ENCODE peak calls at places on chromosomes 13 and 19, in four cellular contexts. One of them, this sample, is unnamed. For H3K9me3, the result is how much of the 10 kb centered on the place peaks cover.

GRCh38 chr19:49939721-49940481 is 10.6 kb upstream of the NUP62 start:
- DNase-seq in OCI-LY7: no peak
- DNase-seq in A549: no peak
- DNase-seq in PC-3: peak
- DNase-seq in this sample: no peak

GRCh38 chr13:102718746-102719145 is 23.9 kb upstream of the METTL21C start:
- DNase-seq in A549: no peak
- DNase-seq in OCI-LY7: no peak
- DNase-seq in PC-3: no peak
- DNase-seq in this sample: no peak

GRCh38 chr13:30002577-30002976 is 152.2 kb upstream of the UBL3 start:
- DNase-seq in PC-3: peak
- DNase-seq in OCI-LY7: no peak
- DNase-seq in A549: no peak
- DNase-seq in this sample: peak

GRCh38 chr19:41720103-41720502 is 11.7 kb downstream of the CEACAM5 start:
- DNase-seq in A549: no peak
- DNase-seq in OCI-LY7: no peak
- DNase-seq in PC-3: no peak
- DNase-seq in this sample: no peak

GRCh38 chr13:37097008-37097579 is 8.4 kb downstream of the CSNK1A1L start:
- DNase-seq in PC-3: no peak
- DNase-seq in OCI-LY7: no peak
- DNase-seq in A549: no peak
- DNase-seq in this sample: no peak

GRCh38 chr13:110617326-110618072 is 2.2 kb downstream of the NAXD start:
- DNase-seq in OCI-LY7: peak
- DNase-seq in PC-3: no peak
- DNase-seq in A549: no peak
- DNase-seq in this sample: no peak

GRCh38 chr19:33819496-33819874 is 22.8 kb downstream of the KCTD15 start:
- DNase-seq in OCI-LY7: no peak
- DNase-seq in A549: no peak
- DNase-seq in PC-3: no peak
- DNase-seq in this sample: no peak

GRCh38 chr19:44807162-44807561 is 1.7 kb upstream of the BCAM start:
- DNase-seq in PC-3: peak
- DNase-seq in OCI-LY7: no peak
- DNase-seq in A549: peak
- DNase-seq in this sample: peak

GRCh38 chr13:110330491-110331001 is 23.5 kb downstream of the COL4A2 start:
- DNase-seq in A549: no peak
- DNase-seq in OCI-LY7: no peak
- DNase-seq in PC-3: no peak
- DNase-seq in this sample: no peak

GRCh38 chr19:52343548-52343947 is 7.5 kb downstream of the ZNF610 start:
- DNase-seq in A549: no peak
- DNase-seq in OCI-LY7: peak
- DNase-seq in PC-3: peak
- DNase-seq in this sample: no peak

GRCh38 chr13:48158915-48159314 is 64.0 kb upstream of the MED4 start:
- DNase-seq in PC-3: no peak
- DNase-seq in A549: no peak
- DNase-seq in OCI-LY7: no peak
- DNase-seq in this sample: no peak

GRCh38 chr13:101942038-101942437 is 459.8 kb downstream of the FGF14 start:
- DNase-seq in PC-3: peak
- DNase-seq in A549: peak
- DNase-seq in OCI-LY7: peak
- DNase-seq in this sample: peak

GRCh38 chr13:21529102-21529893 is 70.2 kb upstream of the ZDHHC20 start:
- DNase-seq in PC-3: no peak
- DNase-seq in OCI-LY7: no peak
- DNase-seq in A549: no peak
- DNase-seq in this sample: no peak

GRCh38 chr13:44557986-44558385 is 18.1 kb downstream of the TSC22D1 start:
- DNase-seq in OCI-LY7: no peak
- DNase-seq in A549: no peak
- DNase-seq in PC-3: no peak
- DNase-seq in this sample: no peak

GRCh38 chr19:12222980-12223630 is 60.2 kb downstream of the ZNF136 start:
- DNase-seq in PC-3: peak
- DNase-seq in OCI-LY7: no peak
- DNase-seq in A549: no peak
- DNase-seq in this sample: no peak

DNA sequence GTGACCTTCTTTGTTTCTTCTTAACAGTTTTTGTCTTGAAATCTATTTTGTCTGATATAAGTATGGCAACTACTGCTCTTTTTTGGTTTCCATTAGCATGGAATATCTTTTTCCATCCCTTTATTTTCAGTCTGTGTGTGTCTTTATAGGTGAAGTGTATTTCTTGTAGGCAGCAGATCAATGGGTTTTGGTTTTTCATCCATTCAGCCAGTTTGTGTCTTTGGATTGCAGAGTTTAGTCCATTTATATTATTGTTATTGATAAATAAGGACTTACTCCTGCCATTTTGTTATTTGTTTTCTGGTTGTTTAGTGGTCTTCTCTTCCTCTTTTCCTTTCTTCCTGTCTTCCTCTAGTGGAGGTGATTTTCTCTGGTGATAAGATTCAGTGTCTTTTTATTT is 54.4 kb downstream of the ZNF136 start:
- DNase-seq in A549: no peak
- DNase-seq in PC-3: no peak
- DNase-seq in OCI-LY7: no peak
- DNase-seq in this sample: no peak
- H3K9me3 ChIP-seq in A549: under half
- H3K9me3 ChIP-seq in PC-3: half or more
- H3K9me3 ChIP-seq in OCI-LY7: under half
- H3K9me3 ChIP-seq in this sample: under half

DNA sequence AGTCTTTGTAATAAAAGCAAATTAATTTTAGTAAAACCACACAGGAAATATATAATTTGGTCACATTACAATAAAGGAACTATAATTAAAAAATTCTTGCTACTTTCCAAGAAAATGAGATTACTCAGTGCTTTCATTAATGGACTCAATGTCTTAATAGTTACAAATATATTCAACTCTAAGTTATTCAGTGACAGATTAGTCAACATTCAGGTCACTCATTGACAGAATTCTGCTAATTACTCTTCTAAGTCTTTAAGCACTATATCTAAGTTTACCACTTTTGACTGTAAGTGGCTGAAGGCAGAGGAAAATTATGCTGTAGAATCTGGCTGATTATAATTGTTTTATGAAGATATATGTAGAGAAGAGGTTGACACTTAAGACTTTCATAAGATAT is 1365.0 kb downstream of the EFNB2 start:
- DNase-seq in PC-3: no peak
- DNase-seq in A549: no peak
- DNase-seq in OCI-LY7: no peak
- DNase-seq in this sample: no peak
- H3K27ac ChIP-seq in PC-3: no peak
- H3K27ac ChIP-seq in A549: no peak
- H3K27ac ChIP-seq in OCI-LY7: no peak
- H3K27ac ChIP-seq in this sample: no peak

DNA sequence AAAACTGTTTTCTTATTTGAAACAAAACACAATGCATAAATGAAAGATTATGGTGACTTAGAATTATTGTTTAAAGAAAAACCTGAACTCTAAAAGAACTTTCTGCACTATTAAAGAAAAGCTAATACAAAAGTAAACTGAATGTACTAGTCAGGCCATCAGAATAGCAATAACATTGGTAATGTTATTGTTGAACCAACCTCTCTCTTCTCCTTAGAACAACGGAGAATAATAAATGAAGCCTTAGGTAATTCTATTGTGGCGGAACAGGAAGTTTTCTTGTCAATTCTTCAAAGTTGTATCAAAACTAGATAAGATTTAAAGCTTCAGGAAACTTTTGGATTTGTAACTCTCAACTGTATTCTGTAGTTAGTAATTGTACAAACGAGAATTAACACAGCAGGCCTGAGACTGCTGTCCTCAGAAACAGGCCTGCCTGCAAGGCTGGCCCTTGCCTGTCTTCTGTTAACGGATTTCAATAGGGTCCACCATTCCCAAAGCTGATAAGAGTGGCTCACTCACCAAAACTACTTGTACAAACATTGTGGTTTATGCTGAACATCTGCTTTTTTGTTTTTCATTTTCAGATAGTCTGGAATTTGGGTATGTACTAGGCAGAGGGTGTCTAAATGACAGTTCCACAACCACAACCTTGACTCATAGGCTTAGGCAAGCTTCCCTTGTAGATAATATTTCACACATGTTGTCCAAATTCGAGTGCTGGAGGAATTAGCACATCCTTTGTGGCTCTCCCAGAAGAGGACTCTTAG is 825.8 kb downstream of the GPC5 start:
- DNase-seq in OCI-LY7: no peak
- DNase-seq in A549: no peak
- DNase-seq in PC-3: no peak
- DNase-seq in this sample: no peak
- H3K4me2 ChIP-seq in OCI-LY7: no peak
- H3K4me2 ChIP-seq in A549: no peak
- H3K4me2 ChIP-seq in PC-3: no peak
- H3K4me2 ChIP-seq in this sample: no peak

GRCh38 chr19:39987167-39987566 is 9.7 kb upstream of the ZNF546 start:
- DNase-seq in OCI-LY7: no peak
- DNase-seq in A549: no peak
- DNase-seq in PC-3: no peak
- DNase-seq in this sample: no peak
- H3K9me3 ChIP-seq in OCI-LY7: half or more
- H3K9me3 ChIP-seq in A549: half or more
- H3K9me3 ChIP-seq in PC-3: under half
- H3K9me3 ChIP-seq in this sample: under half

DNA sequence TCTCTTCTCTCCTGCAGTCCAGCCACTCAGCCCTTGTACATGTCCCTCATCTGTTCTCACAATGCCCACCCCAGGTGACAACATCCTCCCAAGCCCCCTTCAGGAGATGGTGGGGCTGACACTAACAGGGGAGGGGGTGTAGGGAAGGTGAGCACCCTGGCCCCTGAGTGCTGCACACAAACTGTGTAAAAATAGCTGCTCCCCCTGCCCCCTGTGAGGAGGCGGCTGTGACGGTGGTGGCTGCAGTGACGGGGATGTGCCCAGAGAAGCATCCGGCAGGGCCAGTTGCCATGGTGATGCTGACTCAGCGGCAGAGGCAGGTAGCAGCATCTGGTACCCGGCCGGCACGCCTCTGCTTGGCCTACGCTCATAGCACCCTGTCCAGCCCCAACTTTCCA is 13.0 kb upstream of the JUND start:
- DNase-seq in OCI-LY7: peak
- DNase-seq in PC-3: peak
- DNase-seq in A549: no peak
- DNase-seq in this sample: no peak
- H3K27ac ChIP-seq in OCI-LY7: no peak
- H3K27ac ChIP-seq in PC-3: no peak
- H3K27ac ChIP-seq in A549: peak
- H3K27ac ChIP-seq in this sample: no peak

GRCh38 chr19:6721773-6722172 is 1.3 kb upstream of the C3 start:
- DNase-seq in PC-3: no peak
- DNase-seq in OCI-LY7: peak
- DNase-seq in A549: no peak
- DNase-seq in this sample: no peak

GRCh38 chr19:6725513-6726231 is 5.2 kb upstream of the C3 start:
- DNase-seq in OCI-LY7: no peak
- DNase-seq in A549: no peak
- DNase-seq in PC-3: no peak
- DNase-seq in this sample: no peak

GRCh38 chr19:6724631-6725185 is 4.3 kb upstream of the C3 start:
- DNase-seq in OCI-LY7: no peak
- DNase-seq in PC-3: no peak
- DNase-seq in A549: no peak
- DNase-seq in this sample: no peak

GRCh38 chr19:6723108-6723618 is 2.7 kb upstream of the C3 start:
- DNase-seq in OCI-LY7: no peak
- DNase-seq in A549: peak
- DNase-seq in PC-3: peak
- DNase-seq in this sample: no peak

GRCh38 chr19:6723738-6724137 is 3.3 kb upstream of the C3 start:
- DNase-seq in OCI-LY7: peak
- DNase-seq in PC-3: no peak
- DNase-seq in A549: no peak
- DNase-seq in this sample: no peak
- H3K4me2 ChIP-seq in OCI-LY7: no peak
- H3K4me2 ChIP-seq in PC-3: no peak
- H3K4me2 ChIP-seq in A549: peak
- H3K4me2 ChIP-seq in this sample: no peak

DNA sequence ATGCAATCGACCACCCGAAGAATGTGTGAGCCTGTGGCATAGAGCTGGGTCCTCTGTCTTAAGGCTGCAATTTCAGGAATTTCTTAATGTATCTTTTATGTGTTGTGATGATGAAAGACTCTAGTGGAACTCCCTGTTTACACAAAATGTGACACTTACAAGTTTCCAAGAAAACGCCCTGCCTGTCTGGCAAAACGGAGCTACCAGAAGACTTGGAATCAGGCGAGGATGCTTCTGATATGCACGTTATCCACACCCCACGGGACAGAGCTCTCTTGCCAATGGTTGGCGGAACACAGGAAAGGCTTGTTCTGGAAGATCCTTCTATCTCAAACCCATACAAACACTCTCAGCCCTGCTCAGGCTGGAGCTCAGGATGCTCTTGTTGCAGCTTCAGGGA is 76.3 kb downstream of the RGCC start:
- DNase-seq in A549: no peak
- DNase-seq in OCI-LY7: no peak
- DNase-seq in PC-3: no peak
- DNase-seq in this sample: no peak
- H3K9me3 ChIP-seq in A549: under half
- H3K9me3 ChIP-seq in OCI-LY7: under half
- H3K9me3 ChIP-seq in PC-3: under half
- H3K9me3 ChIP-seq in this sample: under half

GRCh38 chr19:13881231-13881691 is 4.3 kb downstream of the NANOS3 start:
- DNase-seq in A549: no peak
- DNase-seq in OCI-LY7: no peak
- DNase-seq in PC-3: no peak
- DNase-seq in this sample: no peak
- H3K27ac ChIP-seq in A549: peak
- H3K27ac ChIP-seq in OCI-LY7: no peak
- H3K27ac ChIP-seq in PC-3: no peak
- H3K27ac ChIP-seq in this sample: no peak

DNA sequence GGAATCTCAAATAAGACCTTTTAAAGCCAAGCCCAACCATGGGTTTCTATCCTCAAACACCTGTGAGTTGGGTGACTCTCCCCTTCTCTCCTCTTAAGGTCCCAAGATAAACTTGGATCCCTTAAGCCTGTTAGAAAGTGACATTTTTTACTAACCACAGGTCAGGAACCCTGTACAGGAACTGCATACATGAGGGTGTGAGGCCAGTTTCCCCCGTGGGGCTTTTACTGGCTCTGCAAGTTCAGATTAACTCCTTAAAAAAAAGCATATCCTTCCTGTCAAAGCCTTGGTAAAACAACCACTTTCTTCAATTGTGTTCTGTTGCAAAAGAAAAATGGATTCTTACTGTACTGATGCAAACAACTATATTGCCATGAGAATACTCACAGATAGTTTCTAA is 2638.7 kb upstream of the PCDH20 start:
- DNase-seq in A549: no peak
- DNase-seq in PC-3: no peak
- DNase-seq in OCI-LY7: no peak
- DNase-seq in this sample: no peak
- H3K4me2 ChIP-seq in A549: no peak
- H3K4me2 ChIP-seq in PC-3: no peak
- H3K4me2 ChIP-seq in OCI-LY7: no peak
- H3K4me2 ChIP-seq in this sample: no peak